ENCODE peak calls at places on chromosome 9, in five cellular contexts. One of them, this sample, is unnamed.

GRCh38 chr9:16267336-16268036 is 603.0 kb downstream of the BNC2 start:
- DNase-seq in SHP77: no peak
- DNase-seq in AML-193: no peak
- DNase-seq in glomerular endothelial cell: no peak
- DNase-seq in activated T-cell treated with anti-CD3 and anti-CD28 coated beads for 1 hour: no peak
- DNase-seq in this sample: peak

GRCh38 chr9:124975131-124975530 is 34.2 kb upstream of the GOLGA1 start:
- DNase-seq in glomerular endothelial cell: no peak
- DNase-seq in activated T-cell treated with anti-CD3 and anti-CD28 coated beads for 1 hour: no peak
- DNase-seq in SHP77: no peak
- DNase-seq in AML-193: no peak
- DNase-seq in this sample: no peak

GRCh38 chr9:82209797-82210470 is 221.4 kb downstream of the SPATA31D1 start:
- DNase-seq in activated T-cell treated with anti-CD3 and anti-CD28 coated beads for 1 hour: no peak
- DNase-seq in glomerular endothelial cell: no peak
- DNase-seq in SHP77: no peak
- DNase-seq in AML-193: no peak
- DNase-seq in this sample: no peak

GRCh38 chr9:121171236-121171635 is 30.4 kb downstream of the RAB14 start:
- DNase-seq in AML-193: no peak
- DNase-seq in activated T-cell treated with anti-CD3 and anti-CD28 coated beads for 1 hour: no peak
- DNase-seq in glomerular endothelial cell: no peak
- DNase-seq in SHP77: no peak
- DNase-seq in this sample: no peak

GRCh38 chr9:127112056-127112455 is 10.4 kb downstream of the ANGPTL2 start:
- DNase-seq in SHP77: peak
- DNase-seq in activated T-cell treated with anti-CD3 and anti-CD28 coated beads for 1 hour: no peak
- DNase-seq in glomerular endothelial cell: no peak
- DNase-seq in AML-193: no peak
- DNase-seq in this sample: no peak

GRCh38 chr9:119836036-119836435 is 466.8 kb upstream of the BRINP1 start:
- DNase-seq in activated T-cell treated with anti-CD3 and anti-CD28 coated beads for 1 hour: no peak
- DNase-seq in AML-193: no peak
- DNase-seq in SHP77: no peak
- DNase-seq in glomerular endothelial cell: no peak
- DNase-seq in this sample: no peak

GRCh38 chr9:15722888-15723287 is 170.0 kb downstream of the CCDC171 start:
- DNase-seq in SHP77: no peak
- DNase-seq in AML-193: no peak
- DNase-seq in activated T-cell treated with anti-CD3 and anti-CD28 coated beads for 1 hour: no peak
- DNase-seq in glomerular endothelial cell: no peak
- DNase-seq in this sample: peak

GRCh38 chr9:99307846-99308245 is 85.8 kb downstream of the SEC61B start:
- DNase-seq in activated T-cell treated with anti-CD3 and anti-CD28 coated beads for 1 hour: no peak
- DNase-seq in glomerular endothelial cell: no peak
- DNase-seq in AML-193: no peak
- DNase-seq in SHP77: no peak
- DNase-seq in this sample: no peak

GRCh38 chr9:19162956-19163355 is 35.7 kb upstream of the PLIN2 start:
- DNase-seq in SHP77: no peak
- DNase-seq in activated T-cell treated with anti-CD3 and anti-CD28 coated beads for 1 hour: no peak
- DNase-seq in glomerular endothelial cell: no peak
- DNase-seq in AML-193: no peak
- DNase-seq in this sample: no peak

GRCh38 chr9:97857603-97858392 is 4.8 kb downstream of the FOXE1 start:
- DNase-seq in glomerular endothelial cell: no peak
- DNase-seq in SHP77: no peak
- DNase-seq in AML-193: no peak
- DNase-seq in activated T-cell treated with anti-CD3 and anti-CD28 coated beads for 1 hour: no peak
- DNase-seq in this sample: no peak

GRCh38 chr9:137590469-137591383 is at the start of gene ZMYND19:
- DNase-seq in AML-193: peak
- DNase-seq in SHP77: peak
- DNase-seq in glomerular endothelial cell: no peak
- DNase-seq in activated T-cell treated with anti-CD3 and anti-CD28 coated beads for 1 hour: peak
- DNase-seq in this sample: peak

This sample was measured in smooth muscle cell of the brain vasculature.